ENCODE peak calls at places on chromosomes 1 and 21, in nine cellular contexts. Y is GM12892, N is GM12891, X is GM23338, G is HCT116, I is Panc1, J is stomach, F is transverse colon, P is vagina. L is an unnamed sample.

GRCh38 chr1:5223266-5223665 is 568.9 kb downstream of the AJAP1 start:
- DNase-seq in Y (no peak), N (no peak), X (no peak), G (no peak), I (no peak), J (no peak), F (no peak), P (no peak), L (no peak)

GRCh38 chr1:177170756-177171535 is at the start of gene BRINP2:
- DNase-seq in Y (peak), N (no peak), X (peak), G (no peak), I (no peak), J (peak), F (peak), P (no peak), L (no peak)

GRCh38 chr1:160704250-160704649 is 7.4 kb downstream of the CD48 start:
- DNase-seq in Y (no peak), N (no peak), X (no peak), G (no peak), I (no peak), J (no peak), F (no peak), P (no peak), L (no peak)

GRCh38 chr1:154720328-154721301 is 112.6 kb upstream of the ADAR start:
- DNase-seq in Y (no peak), N (no peak), X (no peak), G (no peak), I (no peak), J (no peak), F (no peak), P (no peak), L (no peak)

GRCh38 chr1:38403667-38404066 is 357.1 kb upstream of the POU3F1 start:
- DNase-seq in Y (no peak), N (no peak), X (peak), G (no peak), I (no peak), J (no peak), F (no peak), P (no peak), L (no peak)

GRCh38 chr1:42424201-42424600 is 31.6 kb downstream of the ZMYND12 start:
- DNase-seq in Y (no peak), N (no peak), X (no peak), G (no peak), I (no peak), J (no peak), F (no peak), P (no peak), L (no peak)

GRCh38 chr1:29410476-29410875 is 174.2 kb downstream of the PTPRU start:
- DNase-seq in Y (no peak), N (no peak), X (no peak), G (no peak), I (no peak), J (no peak), F (no peak), P (no peak), L (no peak)

GRCh38 chr1:65164633-65165032 is 16.6 kb downstream of the AK4 start:
- DNase-seq in Y (no peak), N (no peak), X (no peak), G (no peak), I (no peak), J (no peak), F (no peak), P (no peak), L (no peak)

GRCh38 chr1:28986296-28986910 is 72.0 kb downstream of the EPB41 start:
- DNase-seq in Y (no peak), N (no peak), X (no peak), G (no peak), I (no peak), J (no peak), F (no peak), P (no peak), L (no peak)

GRCh38 chr1:10686404-10687040 is 109.9 kb downstream of the CASZ1 start:
- DNase-seq in Y (no peak), N (no peak), X (no peak), G (no peak), I (no peak), J (no peak), F (peak), P (no peak), L (no peak)

GRCh38 chr1:81254560-81254959 is 546.2 kb upstream of the ADGRL2 start:
- DNase-seq in Y (no peak), N (no peak), X (peak), G (peak), I (no peak), J (no peak), F (no peak), P (no peak), L (no peak)

GRCh38 chr1:10107985-10108663 is 75.4 kb downstream of the UBE4B start:
- DNase-seq in Y (no peak), N (no peak), X (no peak), G (peak), I (peak), J (no peak), F (no peak), P (no peak), L (no peak)

GRCh38 chr1:219041819-219042218 is 131.9 kb upstream of the LYPLAL1 start:
- DNase-seq in Y (no peak), N (no peak), X (no peak), G (no peak), I (no peak), J (no peak), F (no peak), P (no peak), L (no peak)

GRCh38 chr1:21342961-21343838 is 52.9 kb upstream of the ECE1 start:
- DNase-seq in Y (no peak), N (no peak), X (no peak), G (no peak), I (no peak), J (no peak), F (peak), P (peak), L (no peak)

GRCh38 chr1:8408151-8408839 is 90.4 kb downstream of the SLC45A1 start:
- DNase-seq in Y (no peak), N (no peak), X (peak), G (no peak), I (no peak), J (peak), F (peak), P (peak), L (no peak)

GRCh38 chr1:29858646-29859045 is 622.3 kb downstream of the PTPRU start:
- DNase-seq in Y (no peak), N (no peak), X (no peak), G (no peak), I (no peak), J (no peak), F (no peak), P (no peak), L (no peak)

GRCh38 chr1:207863893-207864535 is 46.9 kb downstream of the CD34 start:
- DNase-seq in Y (peak), N (no peak), X (no peak), G (no peak), I (no peak), J (no peak), F (peak), P (no peak), L (no peak)

GRCh38 chr1:18963968-18964367 is 7.5 kb upstream of the IFFO2 start:
- DNase-seq in Y (no peak), N (no peak), X (no peak), G (no peak), I (no peak), J (no peak), F (no peak), P (no peak), L (peak)

GRCh38 chr21:35232545-35233176 is 183.6 kb upstream of the RUNX1 start:
- DNase-seq in Y (no peak), N (no peak), X (no peak), G (peak), I (peak), J (peak), F (no peak), P (no peak), L (no peak)

GRCh38 chr1:65420590-65421340 is at the start of the genes LEPR and LEPROT:
- DNase-seq in Y (peak), N (no peak), X (peak), G (no peak), I (no peak), J (no peak), F (no peak), P (peak), L (no peak)

GRCh38 chr1:36638268-36638667 is 155.6 kb upstream of the CSF3R start:
- DNase-seq in Y (no peak), N (no peak), X (no peak), G (no peak), I (no peak), J (no peak), F (no peak), P (no peak), L (no peak)

GRCh38 chr1:248824701-248825100 is 1.0 kb downstream of the SH3BP5L start:
- DNase-seq in Y (no peak), N (no peak), X (no peak), G (no peak), I (no peak), J (no peak), F (no peak), P (no peak), L (no peak)

GRCh38 chr1:9890224-9890731 is 19.8 kb downstream of the CTNNBIP1 start:
- DNase-seq in Y (no peak), N (no peak), X (peak), G (peak), I (no peak), J (peak), F (peak), P (no peak), L (peak)

GRCh38 chr1:246971322-246971721 is 36.5 kb downstream of the ZNF695 start:
- DNase-seq in Y (no peak), N (no peak), X (peak), G (no peak), I (peak), J (peak), F (peak), P (no peak), L (no peak)

GRCh38 chr21:44295163-44295601 is 4.7 kb upstream of the PFKL start:
- DNase-seq in Y (no peak), N (no peak), X (no peak), G (no peak), I (no peak), J (no peak), F (no peak), P (no peak), L (no peak)

GRCh38 chr1:235494531-235494930 is 9.7 kb downstream of the B3GALNT2 start:
- DNase-seq in Y (no peak), N (no peak), X (no peak), G (no peak), I (no peak), J (no peak), F (no peak), P (no peak), L (no peak)

GRCh38 chr1:68442822-68443556 is 6.8 kb downstream of the RPE65 start:
- DNase-seq in Y (no peak), N (no peak), X (peak), G (peak), I (peak), J (peak), F (peak), P (no peak), L (no peak)

GRCh38 chr1:25182629-25183028 is 49.7 kb downstream of the SYF2 start:
- DNase-seq in Y (no peak), N (no peak), X (no peak), G (no peak), I (no peak), J (peak), F (no peak), P (no peak), L (peak)

GRCh38 chr1:112618721-112619517 is at the start of gene ST7L:
- DNase-seq in Y (no peak), N (no peak), X (peak), G (peak), I (no peak), J (peak), F (peak), P (peak), L (peak)
- TF ChIP-seq POLR2AphosphoS5 in Y (peak), N (no peak), X (peak), G (peak), I (peak), J (peak), F (no peak), P (no peak), L (peak)

DNA sequence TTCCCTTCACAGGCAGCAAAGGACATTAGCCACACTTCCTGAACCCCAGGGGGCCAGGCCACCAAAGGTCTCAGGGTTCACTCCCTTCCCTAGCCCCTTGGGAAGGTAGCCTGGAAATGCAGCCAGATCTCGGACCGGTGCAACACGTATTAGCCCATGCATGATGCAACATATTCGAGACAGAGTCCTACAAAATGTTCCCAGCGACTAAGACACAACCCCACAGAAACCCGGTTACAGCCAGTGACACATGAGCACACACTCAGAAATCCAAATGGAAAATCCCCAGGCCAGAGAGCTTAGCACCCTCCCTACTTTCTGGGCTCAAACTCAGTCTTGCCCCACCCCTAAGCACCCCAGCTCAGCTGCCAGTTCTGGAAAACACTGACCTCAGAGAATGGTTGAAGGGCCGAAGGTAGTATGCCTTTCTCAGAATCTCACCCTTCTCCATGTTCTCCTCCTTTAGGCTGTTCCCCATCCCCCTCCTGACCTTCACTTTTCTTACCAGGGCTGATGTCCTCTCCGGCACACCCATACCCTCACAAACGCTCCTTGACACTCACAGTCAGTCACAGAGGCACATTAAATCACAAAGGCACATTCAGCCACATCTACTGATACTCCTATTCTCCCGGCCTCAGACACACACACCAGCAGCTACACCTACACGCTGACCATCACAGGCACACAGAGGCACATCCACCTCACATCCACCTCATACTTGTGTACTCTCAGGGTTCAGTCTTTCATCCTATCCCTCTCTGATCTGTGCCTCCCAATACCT is at the start of gene TSPAN1:
- DNase-seq in Y (no peak), N (no peak), X (no peak), G (no peak), I (no peak), J (peak), F (no peak), P (no peak), L (no peak)
- TF ChIP-seq POLR2AphosphoS5 in Y (no peak), N (no peak), X (no peak), G (no peak), I (no peak), J (peak), F (no peak), P (peak), L (no peak)

DNA sequence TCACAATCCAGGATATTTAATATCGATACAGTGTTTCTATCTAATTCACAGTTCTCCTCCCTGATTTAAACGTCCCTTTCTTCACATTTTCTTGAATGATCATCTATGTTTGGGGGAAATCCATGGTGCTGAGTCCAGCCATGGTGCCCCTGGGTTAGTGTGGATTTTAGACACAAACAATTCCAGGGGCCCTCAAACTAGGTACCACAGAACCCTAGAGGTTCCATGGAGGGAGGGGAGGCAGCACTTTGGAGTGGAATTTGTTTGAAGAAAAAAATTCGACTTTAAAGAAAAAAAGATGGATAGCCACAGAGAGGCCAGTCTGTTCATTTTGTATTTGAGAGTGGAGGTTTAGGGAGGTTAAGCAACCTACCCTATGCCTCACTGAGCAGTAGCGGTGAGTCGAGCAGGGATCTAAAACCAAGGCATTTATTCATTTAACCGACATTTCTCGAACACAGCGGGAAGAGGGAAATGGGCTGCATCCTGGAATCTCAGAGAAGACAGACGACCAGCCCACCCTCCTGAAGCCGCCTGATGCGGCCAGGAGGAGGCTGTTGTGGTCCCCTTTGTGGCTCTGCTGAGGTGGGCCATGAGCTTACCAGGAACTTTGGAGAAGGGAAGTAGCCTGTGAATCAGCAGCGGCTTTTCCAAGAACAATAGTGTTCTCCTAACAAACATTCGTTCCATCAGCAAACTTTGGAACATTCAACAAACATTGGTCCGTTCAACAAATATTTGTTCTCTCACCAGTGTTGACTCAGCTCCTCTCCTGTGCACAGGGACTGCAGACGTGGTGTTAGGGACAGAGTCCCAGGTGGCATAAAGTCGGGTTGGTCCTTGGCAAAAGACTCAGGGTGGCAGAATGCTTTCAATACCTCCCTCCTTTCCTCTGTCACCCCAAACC is 103.5 kb upstream of the ZBTB40 start:
- DNase-seq in Y (no peak), N (no peak), X (no peak), G (no peak), I (peak), J (no peak), F (no peak), P (no peak), L (no peak)
- TF ChIP-seq POLR2AphosphoS5 in Y (no peak), N (no peak), X (no peak), G (no peak), I (peak), J (no peak), F (no peak), P (no peak), L (no peak)

DNA sequence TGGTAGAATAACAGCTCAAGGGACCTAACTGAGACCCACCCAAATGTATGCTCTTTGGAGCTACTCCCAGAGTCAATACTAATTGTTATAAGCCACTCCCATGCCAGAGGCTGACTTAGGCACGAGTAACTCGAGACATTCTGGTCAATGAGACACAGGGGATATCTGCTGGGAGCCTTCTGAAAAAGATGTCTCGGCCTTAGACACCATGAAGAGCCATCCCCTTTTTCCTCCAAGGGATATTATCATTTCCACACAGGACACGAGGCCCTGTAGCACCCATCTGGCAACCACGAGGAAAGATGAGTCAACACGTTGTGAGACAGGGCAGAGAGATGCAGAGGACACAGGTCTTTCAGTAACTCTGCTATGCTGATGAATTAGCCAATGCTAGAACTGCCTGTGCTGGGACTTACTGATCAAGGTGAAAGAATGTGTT is 30.7 kb downstream of the ITPKB start:
- DNase-seq in Y (no peak), N (no peak), X (no peak), G (no peak), I (no peak), J (no peak), F (no peak), P (no peak), L (no peak)
- TF ChIP-seq POLR2AphosphoS5 in Y (no peak), N (no peak), X (no peak), G (no peak), I (no peak), J (no peak), F (peak), P (peak), L (peak)

GRCh38 chr1:14951766-14952165 is 201.8 kb upstream of the TMEM51 start:
- DNase-seq in Y (no peak), N (no peak), X (no peak), G (no peak), I (no peak), J (no peak), F (no peak), P (no peak), L (no peak)
- TF ChIP-seq POLR2AphosphoS5 in Y (no peak), N (no peak), X (no peak), G (no peak), I (no peak), J (no peak), F (no peak), P (no peak), L (no peak)

GRCh38 chr1:84973493-84974334 is 23.2 kb downstream of the MCOLN2 start:
- DNase-seq in Y (no peak), N (no peak), X (peak), G (no peak), I (no peak), J (no peak), F (no peak), P (no peak), L (no peak)

GRCh38 chr1:84969489-84970250 is 27.2 kb downstream of the MCOLN2 start:
- DNase-seq in Y (no peak), N (no peak), X (no peak), G (no peak), I (no peak), J (no peak), F (no peak), P (no peak), L (no peak)

GRCh38 chr1:84971957-84972356 is 25.0 kb downstream of the MCOLN2 start:
- DNase-seq in Y (no peak), N (no peak), X (no peak), G (no peak), I (no peak), J (no peak), F (no peak), P (no peak), L (no peak)

GRCh38 chr1:84975035-84975434 is 21.9 kb downstream of the MCOLN2 start:
- DNase-seq in Y (no peak), N (no peak), X (no peak), G (no peak), I (no peak), J (no peak), F (no peak), P (no peak), L (no peak)

DNA sequence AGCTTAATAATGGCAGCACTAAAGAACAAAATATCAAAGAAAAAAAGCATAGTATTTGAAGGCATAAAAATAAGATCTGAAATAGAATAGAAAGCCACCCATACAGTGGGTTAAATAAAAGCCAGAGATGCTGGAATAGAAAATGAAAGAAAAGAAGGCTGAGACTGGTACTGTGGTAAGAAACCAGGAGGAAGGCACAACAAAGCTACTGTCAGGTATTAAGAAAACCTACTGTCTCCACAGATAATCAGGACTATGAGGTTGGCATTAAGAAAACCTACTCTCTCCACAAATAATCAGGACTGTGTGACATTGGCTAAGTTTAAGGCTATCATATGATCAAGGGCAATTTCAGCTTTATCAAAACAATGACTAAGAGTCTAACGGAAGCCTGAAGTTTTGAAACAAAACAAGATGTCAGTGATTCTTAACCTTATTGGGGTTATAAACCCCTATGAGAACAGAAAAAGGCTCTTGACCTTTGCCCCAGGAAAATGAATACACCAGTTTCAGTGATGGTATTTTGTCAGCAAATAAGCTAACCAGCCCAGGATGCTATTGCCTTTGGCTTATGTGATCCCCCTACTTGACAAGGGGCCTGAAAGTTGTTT is 24.4 kb downstream of the MCOLN2 start:
- DNase-seq in Y (no peak), N (no peak), X (no peak), G (no peak), I (no peak), J (no peak), F (no peak), P (no peak), L (no peak)
- TF ChIP-seq POLR2AphosphoS5 in Y (no peak), N (no peak), X (no peak), G (no peak), I (no peak), J (no peak), F (no peak), P (no peak), L (no peak)

GRCh38 chr1:115890618-115891017 is 49.7 kb upstream of the NHLH2 start:
- DNase-seq in Y (no peak), N (no peak), X (no peak), G (no peak), I (no peak), J (no peak), F (no peak), P (no peak), L (no peak)
- TF ChIP-seq POLR2AphosphoS5 in Y (no peak), N (no peak), X (no peak), G (no peak), I (no peak), J (no peak), F (no peak), P (no peak), L (no peak)